ENCODE peak calls at places on chromosomes 5 and 9, in eight cellular contexts. X is foreskin keratinocyte; R is activated CD4-positive, alpha-beta T cell treated with anti-CD3 and anti-CD28 coated beads, Interleukin-2, amount 10 ng/mL, durations not matched to agents 7 days and 5 days; C is Peyer's patch; B is stimulated activated CD8-positive, alpha-beta memory T cell treated with anti-CD3 and anti-CD28 coated beads, Interleukin-7, amount 100 ng/mL, for 1 hour; E is HS-5; L is activated CD8-positive, alpha-beta memory T cell treated with anti-CD3 and anti-CD28 coated beads for 48 hours; A is fibroblast of mammary gland. P is an unnamed sample.

GRCh38 chr5:74598731-74599624 is 41.5 kb downstream of the ENC1 start:
- DNase-seq in X (no peak), R (no peak), C (no peak), B (no peak), E (no peak), L (no peak), A (no peak), P (no peak)

GRCh38 chr5:45521067-45521466 is 175.1 kb downstream of the HCN1 start:
- DNase-seq in X (no peak), R (no peak), C (no peak), B (no peak), E (no peak), L (no peak), A (peak), P (peak)

GRCh38 chr9:93231121-93231694 is 47.3 kb downstream of the WNK2 start:
- DNase-seq in X (no peak), R (no peak), C (peak), B (no peak), E (no peak), L (no peak), A (no peak), P (peak)

GRCh38 chr5:157335534-157336422 is 69.9 kb downstream of the CYFIP2 start:
- DNase-seq in X (no peak), R (no peak), C (no peak), B (no peak), E (peak), L (no peak), A (peak), P (no peak)

GRCh38 chr5:102554092-102554491 is 55.3 kb upstream of the SLCO6A1 start:
- DNase-seq in X (no peak), R (no peak), C (no peak), B (no peak), E (no peak), L (no peak), A (no peak), P (no peak)

GRCh38 chr5:132831095-132831860 is 831 bp upstream of the SHROOM1 start:
- DNase-seq in X (no peak), R (no peak), C (peak), B (no peak), E (no peak), L (no peak), A (no peak), P (peak)

GRCh38 chr9:70255521-70255920 is 3.3 kb upstream of the SMC5 start:
- DNase-seq in X (no peak), R (no peak), C (no peak), B (no peak), E (no peak), L (no peak), A (peak), P (no peak)

GRCh38 chr5:119537704-119538103 is 85.4 kb downstream of the HSD17B4 start:
- DNase-seq in X (peak), R (no peak), C (no peak), B (no peak), E (no peak), L (no peak), A (peak), P (no peak)

GRCh38 chr5:949815-950560 is 57.3 kb downstream of the TRIP13 start:
- DNase-seq in X (no peak), R (no peak), C (no peak), B (no peak), E (no peak), L (no peak), A (no peak), P (no peak)

GRCh38 chr5:169547508-169547907 is 36.1 kb upstream of the SPDL1 start:
- DNase-seq in X (no peak), R (no peak), C (no peak), B (no peak), E (no peak), L (no peak), A (no peak), P (no peak)

GRCh38 chr9:115267788-115268187 is 149.8 kb upstream of the TNC start:
- DNase-seq in X (no peak), R (no peak), C (no peak), B (no peak), E (no peak), L (no peak), A (peak), P (no peak)

GRCh38 chr5:173885481-173886010 is 2.6 kb upstream of the CPEB4 start:
- DNase-seq in X (no peak), R (no peak), C (peak), B (no peak), E (no peak), L (no peak), A (no peak), P (peak)

GRCh38 chr5:77400645-77401044 is 91.5 kb downstream of the WDR41 start:
- DNase-seq in X (no peak), R (no peak), C (no peak), B (no peak), E (no peak), L (no peak), A (peak), P (no peak)

GRCh38 chr9:93659837-93660177 is 83.4 kb downstream of the PHF2 start:
- DNase-seq in X (no peak), R (no peak), C (no peak), B (no peak), E (no peak), L (no peak), A (peak), P (no peak)

GRCh38 chr9:21831841-21832509 is 29.5 kb downstream of the MTAP start:
- DNase-seq in X (peak), R (peak), C (no peak), B (no peak), E (peak), L (no peak), A (peak), P (no peak)

GRCh38 chr9:34380511-34381315 is 4.0 kb upstream of the MYORG start:
- DNase-seq in X (no peak), R (peak), C (peak), B (peak), E (no peak), L (peak), A (peak), P (peak)

P was measured in colonic mucosa.